ENCODE peak calls at places on chromosomes 2 and 18, in nine cellular contexts. K is AG10803; L is activated B cell treated with CpG ODN at 0.5 μM for 24 hours; M is CD4-positive, alpha-beta T cell; E is foreskin fibroblast; H is MM.1S; S is heart right ventricle; J is SK-N-SH; Q is GM20000. Y is an unnamed sample.

GRCh38 chr2:63789318-63790051 is 52.2 kb upstream of the UGP2 start:
- DNase-seq in M (no peak), S (no peak), E (peak), L (no peak), K (peak), J (no peak), H (peak), Q (no peak), Y (no peak)

GRCh38 chr18:4438938-4439337 is 16.2 kb downstream of the DLGAP1 start:
- DNase-seq in Q (no peak), H (no peak), K (no peak), L (no peak), M (no peak), S (no peak), J (no peak), E (no peak), Y (no peak)

GRCh38 chr2:205775091-205775876 is 93.0 kb downstream of the NRP2 start:
- DNase-seq in K (peak), E (no peak), J (peak), L (no peak), Q (no peak), S (no peak), H (no peak), M (no peak), Y (no peak)

GRCh38 chr18:46712406-46712805 is 44.4 kb downstream of the ST8SIA5 start:
- DNase-seq in H (no peak), M (no peak), S (peak), Q (no peak), K (peak), L (no peak), J (no peak), E (peak), Y (no peak)

GRCh38 chr18:23415530-23415929 is 37.6 kb upstream of the RIOK3 start:
- DNase-seq in J (no peak), E (no peak), K (no peak), M (no peak), L (no peak), H (no peak), S (no peak), Q (no peak), Y (no peak)

GRCh38 chr2:150144546-150145305 is 342.7 kb downstream of the RND3 start:
- DNase-seq in Q (no peak), E (no peak), L (no peak), M (no peak), J (no peak), S (no peak), H (no peak), K (no peak), Y (no peak)

GRCh38 chr2:129922571-129923264 is 56.7 kb upstream of the RAB6C start:
- DNase-seq in J (peak), S (no peak), E (no peak), M (no peak), Q (no peak), K (no peak), L (no peak), H (peak), Y (no peak)

GRCh38 chr2:100766806-100767205 is 53.1 kb upstream of the NPAS2 start:
- DNase-seq in L (no peak), E (no peak), J (no peak), Q (no peak), K (no peak), S (no peak), H (no peak), M (no peak), Y (no peak)

GRCh38 chr2:239588451-239589269 is 187.8 kb upstream of the HDAC4 start:
- DNase-seq in S (no peak), H (no peak), E (no peak), K (no peak), M (no peak), J (no peak), Q (no peak), L (no peak), Y (no peak)

GRCh38 chr2:203683932-203684556 is 22.4 kb upstream of the CD28 start:
- DNase-seq in H (peak), S (no peak), J (no peak), M (no peak), E (peak), L (no peak), K (peak), Q (peak), Y (peak)

GRCh38 chr2:45993476-45993991 is 303.7 kb upstream of the EPAS1 start:
- DNase-seq in M (peak), K (peak), S (peak), E (peak), Q (peak), J (peak), H (peak), L (no peak), Y (peak)

GRCh38 chr18:73942081-73942625 is 205.5 kb downstream of the FBXO15 start:
- DNase-seq in M (no peak), S (no peak), H (no peak), J (no peak), L (no peak), K (no peak), E (no peak), Q (no peak), Y (no peak)

GRCh38 chr2:71951718-71952404 is 195.8 kb downstream of the CYP26B1 start:
- DNase-seq in H (no peak), K (no peak), M (no peak), J (no peak), L (no peak), E (no peak), S (no peak), Q (no peak), Y (no peak)

GRCh38 chr2:126761981-126762878 is 106.3 kb downstream of the GYPC start:
- DNase-seq in K (no peak), H (no peak), Q (no peak), L (no peak), E (no peak), M (no peak), J (no peak), S (no peak), Y (no peak)

GRCh38 chr18:70982292-70982691 is 693.4 kb downstream of the SOCS6 start:
- DNase-seq in M (no peak), J (no peak), Q (no peak), E (no peak), S (no peak), H (no peak), K (no peak), L (no peak), Y (no peak)

GRCh38 chr2:170822292-170822884 is 5.7 kb downstream of the GAD1 start:
- DNase-seq in K (no peak), J (peak), Q (peak), S (no peak), M (no peak), L (no peak), E (no peak), H (no peak), Y (peak)

GRCh38 chr18:62420151-62420512 is 95.0 kb downstream of the TNFRSF11A start:
- DNase-seq in S (no peak), H (no peak), E (no peak), L (no peak), J (no peak), K (peak), M (no peak), Q (no peak), Y (no peak)

DNA sequence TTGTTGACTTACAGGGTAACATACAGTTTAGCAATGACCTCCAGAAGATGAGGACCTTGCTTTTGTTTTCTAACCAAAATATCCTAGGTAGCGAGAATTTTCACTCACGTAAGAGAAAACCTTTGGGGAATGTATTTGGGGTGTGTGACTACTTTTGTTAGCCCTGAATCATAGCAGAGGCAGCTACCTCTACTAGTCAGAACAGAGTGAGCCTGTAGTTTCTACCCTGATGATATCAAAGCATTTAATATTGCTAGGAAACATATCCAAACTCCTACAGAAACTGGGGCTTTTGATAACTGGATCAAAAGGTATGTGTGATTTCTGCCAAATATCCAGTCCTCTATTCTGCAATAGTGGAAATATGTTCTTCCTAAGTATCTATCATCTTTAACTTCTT is 462.6 kb upstream of the ZEB2 start:
- DNase-seq in M (no peak), L (no peak), K (no peak), H (no peak), E (no peak), Q (no peak), J (no peak), S (no peak), Y (no peak)
- TF ChIP-seq CTCF in M (no peak), L (no peak), K (no peak), H (no peak), E (no peak), Q (no peak), J (no peak), S (no peak), Y (no peak)

DNA sequence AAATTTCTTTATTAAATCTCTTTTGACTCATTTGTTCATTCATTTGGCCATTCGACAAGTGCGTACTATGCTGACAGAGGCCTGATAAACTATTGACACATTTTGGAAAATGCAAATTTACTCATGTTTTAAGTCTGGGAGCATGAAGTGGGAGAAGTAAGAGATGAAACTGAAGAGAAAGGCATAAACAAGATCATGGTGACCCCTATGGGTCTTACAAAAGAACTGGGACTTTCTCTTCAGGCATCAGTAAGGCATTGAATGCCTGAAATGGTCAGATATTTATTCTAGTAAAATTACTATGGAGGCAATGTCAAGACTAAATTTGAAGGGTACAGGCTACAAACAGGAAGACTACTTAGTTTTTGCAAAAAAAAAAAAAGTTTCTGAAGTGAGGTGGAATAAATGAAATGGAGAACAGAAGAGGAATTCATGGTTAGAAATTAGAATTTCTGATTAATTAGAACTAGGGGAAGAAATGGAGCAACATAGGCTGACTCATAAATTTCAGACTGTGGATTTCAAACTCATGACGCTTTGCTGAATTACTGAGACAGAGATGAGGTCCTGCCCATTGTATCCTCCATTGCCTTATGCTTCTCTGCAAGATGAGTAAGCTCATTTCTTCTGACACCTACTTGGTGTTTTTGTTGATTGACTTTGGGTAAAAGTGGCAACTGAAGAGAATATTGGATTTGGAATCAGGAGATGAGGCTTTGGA is 32.7 kb downstream of the VSNL1 start:
- DNase-seq in K (no peak), J (peak), E (no peak), Q (peak), H (no peak), M (no peak), L (no peak), S (no peak), Y (peak)
- TF ChIP-seq CTCF in K (peak), J (peak), E (peak), Q (no peak), H (peak), M (no peak), L (no peak), S (no peak), Y (no peak)

GRCh38 chr18:48023334-48024008 is 93.0 kb upstream of the SMAD2 start:
- DNase-seq in M (no peak), K (peak), E (no peak), H (peak), J (peak), L (no peak), Q (peak), S (peak), Y (peak)
- TF ChIP-seq CTCF in M (no peak), K (peak), E (peak), H (peak), J (peak), L (no peak), Q (no peak), S (no peak), Y (no peak)

GRCh38 chr2:143577489-143577888 is 448.3 kb downstream of the ARHGAP15 start:
- DNase-seq in M (no peak), L (no peak), S (no peak), J (no peak), K (no peak), H (no peak), Q (no peak), E (no peak), Y (no peak)

GRCh38 chr2:143572421-143572820 is 443.2 kb downstream of the ARHGAP15 start:
- DNase-seq in H (no peak), J (no peak), S (no peak), E (no peak), M (no peak), Q (no peak), K (no peak), L (no peak), Y (no peak)

GRCh38 chr2:143575340-143575739 is 446.1 kb downstream of the ARHGAP15 start:
- DNase-seq in M (no peak), E (no peak), J (no peak), K (no peak), L (no peak), Q (no peak), H (no peak), S (no peak), Y (no peak)

GRCh38 chr2:143579456-143579855 is 450.2 kb downstream of the ARHGAP15 start:
- DNase-seq in L (no peak), E (no peak), Q (no peak), J (no peak), K (no peak), H (no peak), M (no peak), S (no peak), Y (no peak)

GRCh38 chr2:143574069-143574468 is 444.9 kb downstream of the ARHGAP15 start:
- DNase-seq in S (no peak), M (no peak), J (no peak), H (no peak), K (no peak), E (no peak), Q (no peak), L (no peak), Y (no peak)
- TF ChIP-seq CTCF in S (no peak), M (no peak), J (no peak), H (no peak), K (peak), E (no peak), Q (no peak), L (no peak), Y (no peak)

GRCh38 chr2:73233932-73234832 is at the start of gene CCT7:
- DNase-seq in E (peak), H (peak), J (peak), S (peak), L (peak), M (peak), K (peak), Q (peak), Y (peak)

GRCh38 chr2:73235315-73236028 is 1.4 kb downstream of the CCT7 start:
- DNase-seq in L (no peak), Q (no peak), J (no peak), S (no peak), H (no peak), E (no peak), M (no peak), K (no peak), Y (no peak)

GRCh38 chr2:73233154-73233931 is at the start of gene PRADC1:
- DNase-seq in L (peak), H (peak), S (peak), M (peak), K (peak), E (peak), J (peak), Q (peak), Y (peak)

GRCh38 chr2:73228631-73229030 is 4.4 kb downstream of the PRADC1 start:
- DNase-seq in E (no peak), K (no peak), L (no peak), J (no peak), Q (no peak), M (no peak), H (no peak), S (no peak), Y (no peak)

DNA sequence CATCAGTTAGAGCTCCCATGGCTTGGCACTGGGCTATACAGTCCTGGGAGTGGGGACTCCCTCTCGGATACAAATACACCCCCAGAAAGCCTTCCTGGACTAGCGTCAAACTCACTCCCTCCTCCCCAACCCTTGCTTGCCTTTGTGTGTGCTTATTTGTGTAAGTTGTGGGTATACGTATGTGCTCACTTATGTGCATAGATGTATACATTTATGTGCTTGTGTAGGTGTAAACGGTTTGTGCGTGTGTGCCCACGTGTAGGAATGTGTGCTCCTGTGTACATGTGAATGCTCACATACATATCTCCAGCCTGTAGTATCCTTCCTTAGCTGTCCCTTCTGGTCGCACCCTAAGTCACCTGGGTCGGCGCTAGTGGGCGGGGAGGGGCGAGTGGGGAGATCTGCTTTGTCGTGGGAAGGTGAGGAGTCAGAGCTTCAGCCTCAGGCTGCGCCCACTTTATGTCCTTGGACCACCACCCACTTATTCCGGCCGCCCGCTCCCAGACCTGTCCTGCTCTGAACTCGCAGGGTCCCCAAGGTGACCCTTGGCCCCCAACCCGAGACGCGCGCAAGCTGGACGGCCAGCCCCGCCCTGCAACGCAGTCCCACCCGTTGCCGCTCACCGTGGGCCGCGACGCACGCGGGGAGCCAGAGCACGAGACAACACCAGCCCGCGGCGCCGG is 427 bp downstream of the PRADC1 start:
- DNase-seq in Q (peak), L (no peak), K (no peak), J (peak), M (peak), H (peak), E (no peak), S (no peak), Y (no peak)
- TF ChIP-seq CTCF in Q (no peak), L (no peak), K (no peak), J (no peak), M (no peak), H (peak), E (no peak), S (no peak), Y (no peak)

GRCh38 chr2:58852243-58852642 is 611.1 kb upstream of the FANCL start:
- DNase-seq in J (no peak), E (no peak), H (no peak), K (no peak), M (no peak), L (no peak), S (no peak), Q (no peak), Y (no peak)

GRCh38 chr2:58852905-58853304 is 611.8 kb upstream of the FANCL start:
- DNase-seq in E (no peak), S (no peak), J (peak), L (no peak), K (no peak), Q (no peak), M (no peak), H (no peak), Y (no peak)

GRCh38 chr2:58856100-58856499 is 615.0 kb upstream of the FANCL start:
- DNase-seq in L (no peak), K (no peak), E (no peak), Q (no peak), J (no peak), H (no peak), M (no peak), S (no peak), Y (no peak)

GRCh38 chr2:58853420-58853819 is 612.3 kb upstream of the FANCL start:
- DNase-seq in M (no peak), L (no peak), H (no peak), S (no peak), Q (no peak), K (no peak), E (no peak), J (no peak), Y (no peak)

DNA sequence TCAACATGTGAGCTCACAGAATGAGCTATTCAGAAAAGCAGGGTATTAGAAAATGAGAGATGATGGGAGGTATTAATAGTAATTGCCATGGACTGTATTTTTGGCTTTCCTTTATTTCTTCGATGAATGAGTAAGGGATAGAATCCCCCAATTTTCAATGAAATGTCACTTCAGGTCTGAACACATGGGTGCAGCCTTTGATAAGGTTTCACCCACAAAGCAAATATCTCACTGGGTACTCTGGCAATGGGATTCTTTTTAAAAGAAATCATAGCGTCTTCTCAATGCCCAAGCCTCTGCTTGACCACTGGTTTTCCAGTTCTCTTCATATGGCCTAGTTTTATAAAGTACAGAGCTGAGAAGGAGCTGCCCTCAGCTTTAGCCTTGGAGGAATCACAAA is 610.5 kb upstream of the FANCL start:
- DNase-seq in L (no peak), J (no peak), E (no peak), S (no peak), M (no peak), K (peak), Q (no peak), H (no peak), Y (no peak)
- TF ChIP-seq CTCF in L (no peak), J (no peak), E (no peak), S (no peak), M (no peak), K (peak), Q (no peak), H (no peak), Y (no peak)